ENCODE peak calls at places on chromosomes 2 and 18, in seven cellular contexts. M, Q, N, H, B, P and Z are unnamed samples.

GRCh38 chr2:95670167-95670566 is 78.4 kb downstream of the TRIM43 start:
- DNase-seq in P (no peak), H (peak; percentile 70), B (no peak), Q (no peak), N (no peak), M (no peak), Z (no peak)

GRCh38 chr2:224038049-224038829 is 847 bp downstream of the SERPINE2 start:
- DNase-seq in P (peak; percentile 73), B (peak; percentile 22), M (no peak), H (peak; percentile 13), Q (no peak), N (peak; percentile 64), Z (no peak)

GRCh38 chr2:7530001-7530400 is 612.8 kb downstream of the RNF144A start:
- DNase-seq in Q (no peak), M (no peak), H (no peak), B (no peak), N (no peak), P (no peak), Z (no peak)

GRCh38 chr2:172489682-172490081 is 62.3 kb downstream of the ITGA6 start:
- DNase-seq in H (peak; percentile 30), B (no peak), N (no peak), Q (no peak), M (no peak), P (no peak), Z (no peak)

GRCh38 chr18:46428368-46428767 is 228.7 kb downstream of the LOXHD1 start:
- DNase-seq in Q (no peak), B (no peak), N (no peak), P (no peak), M (no peak), H (no peak), Z (no peak)

GRCh38 chr2:196234672-196235071 is 63.3 kb upstream of the STK17B start:
- DNase-seq in N (no peak), M (no peak), P (no peak), B (no peak), H (peak; percentile 76), Q (no peak), Z (no peak)

GRCh38 chr18:27772081-27772480 is 404.8 kb downstream of the CDH2 start:
- DNase-seq in B (no peak), P (no peak), H (no peak), Q (no peak), M (no peak), N (no peak), Z (no peak)

GRCh38 chr2:11850082-11850481 is 103.7 kb downstream of the LPIN1 start:
- DNase-seq in Q (no peak), B (no peak), M (no peak), H (no peak), P (no peak), N (no peak), Z (no peak)

GRCh38 chr2:85998071-85998991 is 107.4 kb downstream of the POLR1A start:
- DNase-seq in Q (no peak), H (peak; percentile 56), B (no peak), M (no peak), N (no peak), P (no peak), Z (no peak)

GRCh38 chr2:199985625-199986207 is 30.3 kb downstream of the MAIP1 start:
- DNase-seq in P (peak; percentile 65), B (peak; percentile 77), M (no peak), H (peak; percentile 81), N (peak; percentile 60), Q (no peak), Z (peak; percentile 67)

GRCh38 chr2:64263315-64263714 is 119.1 kb upstream of the PELI1 start:
- DNase-seq in Q (no peak), P (no peak), M (no peak), N (no peak), B (no peak), H (peak; percentile 88), Z (no peak)

GRCh38 chr2:164657129-164657528 is 35.8 kb upstream of the GRB14 start:
- DNase-seq in N (no peak), Q (no peak), B (no peak), H (peak; percentile 40), M (no peak), P (no peak), Z (no peak)

GRCh38 chr2:170530284-170530745 is 184.8 kb upstream of the SP5 start:
- DNase-seq in P (peak; percentile 48), M (peak; percentile 23), Q (no peak), H (peak; percentile 34), B (peak; percentile 96), N (peak; percentile 69), Z (peak; percentile 86)